ENCODE peak calls at places on chromosomes 13 and 19, in seven cellular contexts. U is hepatocyte, Y is tibial artery, I is transverse colon, G is body of pancreas, V is fibroblast of lung, P is testis. R is an unnamed sample.

GRCh38 chr19:21314676-21315075 is 14.5 kb downstream of the ZNF708 start:
- DNase-seq in U (peak), Y (no peak), I (no peak), G (no peak), V (peak), P (no peak), R (peak)

GRCh38 chr13:39100996-39101751 is 62.9 kb downstream of the NHLRC3 start:
- DNase-seq in U (no peak), Y (no peak), I (no peak), G (no peak), V (no peak), P (no peak), R (no peak)

GRCh38 chr19:44574201-44574950 is 39.0 kb upstream of the IGSF23 start:
- DNase-seq in U (no peak), Y (no peak), I (no peak), G (no peak), V (no peak), P (no peak), R (no peak)

GRCh38 chr13:84553252-84553651 is 671.0 kb upstream of the SLITRK1 start:
- DNase-seq in U (no peak), Y (no peak), I (no peak), G (peak), V (no peak), P (peak), R (no peak)

GRCh38 chr13:111328111-111328802 is 7.8 kb downstream of the TEX29 start:
- DNase-seq in U (no peak), Y (no peak), I (no peak), G (no peak), V (no peak), P (no peak), R (no peak)

GRCh38 chr19:2333807-2334211 is 5.3 kb downstream of the SPPL2B start:
- DNase-seq in U (no peak), Y (no peak), I (no peak), G (no peak), V (no peak), P (no peak), R (no peak)

GRCh38 chr19:13195678-13196077 is 45.5 kb downstream of the IER2 start:
- DNase-seq in U (peak), Y (no peak), I (peak), G (peak), V (no peak), P (no peak), R (no peak)

GRCh38 chr19:10112895-10113591 is 1.6 kb downstream of the P2RY11 start:
- DNase-seq in U (peak), Y (no peak), I (peak), G (peak), V (peak), P (peak), R (no peak)

GRCh38 chr13:45107539-45107938 is 12.8 kb upstream of the GTF2F2 start:
- DNase-seq in U (no peak), Y (no peak), I (no peak), G (no peak), V (no peak), P (no peak), R (no peak)

GRCh38 chr13:20940083-20940482 is 37.5 kb upstream of the XPO4 start:
- DNase-seq in U (peak), Y (no peak), I (no peak), G (no peak), V (peak), P (no peak), R (peak)

GRCh38 chr19:7130043-7130442 is 60.5 kb downstream of the ZNF557 start:
- DNase-seq in U (no peak), Y (no peak), I (no peak), G (no peak), V (no peak), P (no peak), R (no peak)

GRCh38 chr13:77952737-77953136 is 34.1 kb upstream of the EDNRB start:
- DNase-seq in U (no peak), Y (no peak), I (no peak), G (no peak), V (no peak), P (no peak), R (no peak)

GRCh38 chr19:10797541-10798256 is 38.3 kb downstream of the TMED1 start:
- DNase-seq in U (no peak), Y (no peak), I (no peak), G (no peak), V (no peak), P (no peak), R (no peak)

GRCh38 chr13:107203146-107203847 is 635.4 kb upstream of the ARGLU1 start:
- DNase-seq in U (peak), Y (no peak), I (no peak), G (no peak), V (peak), P (peak), R (no peak)

GRCh38 chr13:110206170-110206569 is 100.8 kb downstream of the COL4A1 start:
- DNase-seq in U (peak), Y (no peak), I (peak), G (no peak), V (no peak), P (no peak), R (no peak)

GRCh38 chr19:46466536-46467199 is 4.7 kb downstream of the PNMA8A start:
- DNase-seq in U (no peak), Y (peak), I (peak), G (no peak), V (peak), P (no peak), R (peak)

GRCh38 chr19:48874309-48875135 is 2.3 kb downstream of the PPP1R15A start:
- DNase-seq in U (no peak), Y (no peak), I (peak), G (peak), V (peak), P (no peak), R (peak)

GRCh38 chr13:95684463-95684862 is 7.5 kb downstream of the DNAJC3 start:
- DNase-seq in U (no peak), Y (no peak), I (no peak), G (no peak), V (no peak), P (no peak), R (no peak)

GRCh38 chr13:29543230-29544215 is 52.0 kb downstream of the SLC7A1 start:
- DNase-seq in U (peak), Y (no peak), I (no peak), G (no peak), V (peak), P (no peak), R (peak)

GRCh38 chr13:44249439-44249838 is 124.2 kb upstream of the SERP2 start:
- DNase-seq in U (peak), Y (peak), I (peak), G (peak), V (peak), P (peak), R (peak)

GRCh38 chr19:3409346-3410064 is 43.1 kb downstream of the NFIC start:
- DNase-seq in U (peak), Y (no peak), I (peak), G (peak), V (no peak), P (peak), R (no peak)
- H3K4me3 ChIP-seq in U (no peak), Y (no peak), I (no peak), G (no peak), V (no peak), P (no peak), R (no peak)

GRCh38 chr19:36113895-36114762 is 546 bp downstream of the POLR2I start:
- DNase-seq in U (peak), Y (peak), I (peak), G (peak), V (peak), P (peak), R (peak)
- TF ChIP-seq CTCF in U (peak), Y (no peak), I (no peak), G (peak), V (no peak), P (no peak), R (peak)

GRCh38 chr13:21964686-21965085 is 293.8 kb downstream of the FGF9 start:
- DNase-seq in U (no peak), Y (no peak), I (no peak), G (no peak), V (no peak), P (no peak), R (no peak)
- H3K4me3 ChIP-seq in U (no peak), Y (no peak), I (no peak), G (no peak), V (no peak), P (no peak), R (no peak)

DNA sequence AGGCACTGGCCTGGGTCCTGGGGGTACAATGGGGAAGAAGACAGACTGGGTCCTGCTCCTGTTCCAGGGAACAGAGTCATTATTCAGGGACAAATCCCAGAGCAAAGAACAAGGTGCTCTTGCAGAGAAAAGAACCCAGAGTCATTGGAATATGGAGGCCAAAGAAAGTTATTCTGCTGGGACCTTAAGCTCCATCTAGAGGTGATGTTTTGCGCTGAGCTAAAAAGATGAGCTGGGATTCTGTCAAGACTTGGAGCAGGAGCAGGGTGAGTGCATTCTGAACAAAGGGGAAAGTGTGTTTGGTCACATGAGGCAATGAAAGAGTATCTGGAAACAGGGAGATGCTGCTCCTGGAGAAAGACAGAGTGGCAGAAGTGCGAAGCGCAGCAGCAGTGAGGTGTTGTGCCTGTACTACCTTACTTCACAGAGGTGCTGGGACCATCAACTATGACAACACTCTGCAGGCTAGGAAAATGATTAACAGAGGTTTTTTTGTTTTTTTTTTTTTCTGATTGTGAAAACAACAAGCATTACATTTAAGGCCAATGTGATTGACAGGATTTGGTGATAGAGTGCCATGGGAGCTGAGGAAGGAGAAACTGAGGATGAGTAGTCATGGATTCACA is 95.3 kb upstream of the TNFSF11 start:
- DNase-seq in U (peak), Y (no peak), I (no peak), G (no peak), V (no peak), P (no peak), R (peak)
- TF ChIP-seq CTCF in U (peak), Y (no peak), I (peak), G (no peak), V (peak), P (no peak), R (peak)

GRCh38 chr13:100196380-100196779 is 107.5 kb downstream of the PCCA start:
- DNase-seq in U (no peak), Y (no peak), I (no peak), G (no peak), V (no peak), P (no peak), R (no peak)

GRCh38 chr13:100195568-100195967 is 106.7 kb downstream of the PCCA start:
- DNase-seq in U (no peak), Y (no peak), I (no peak), G (no peak), V (no peak), P (no peak), R (no peak)

GRCh38 chr13:100197116-100197515 is 108.2 kb downstream of the PCCA start:
- DNase-seq in U (no peak), Y (no peak), I (no peak), G (no peak), V (no peak), P (no peak), R (no peak)

DNA sequence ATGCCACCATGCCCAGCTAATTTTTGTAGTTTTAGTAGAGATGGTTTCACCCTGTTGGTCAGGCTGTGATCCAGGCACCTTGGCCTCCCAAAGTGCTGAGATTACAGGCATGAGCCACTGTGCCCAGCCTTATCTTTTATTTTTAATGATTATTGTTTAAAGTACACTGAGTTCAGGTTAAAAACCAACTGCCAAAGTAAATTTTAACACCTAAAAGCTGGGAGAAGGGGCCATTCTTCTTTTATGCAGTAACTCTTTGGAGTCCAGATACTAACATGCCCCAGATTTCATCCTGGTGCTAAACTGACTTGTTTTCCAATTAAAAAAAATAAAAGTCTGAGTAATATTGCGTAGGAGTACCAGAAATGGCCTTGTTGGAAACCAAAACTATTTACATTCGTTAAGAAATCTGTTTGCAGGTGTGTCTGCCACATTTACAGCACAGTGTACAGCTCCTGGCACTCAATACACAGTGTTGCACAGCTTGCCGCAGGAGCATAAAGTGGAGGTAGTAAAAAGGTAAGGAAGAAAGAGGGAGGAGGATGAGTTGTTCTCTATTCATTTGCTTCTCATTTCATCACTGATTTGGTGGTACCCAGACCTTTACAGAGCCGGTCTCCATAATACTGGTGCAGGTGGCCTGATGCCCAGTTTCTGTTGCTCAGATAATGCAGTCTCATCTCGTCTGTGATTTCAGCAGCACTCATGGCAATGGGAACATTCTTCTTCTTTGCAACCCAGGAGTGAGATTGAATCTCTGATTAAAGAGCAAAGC is 108.9 kb downstream of the PCCA start:
- DNase-seq in U (no peak), Y (no peak), I (peak), G (peak), V (peak), P (no peak), R (peak)
- H3K4me3 ChIP-seq in U (no peak), Y (no peak), I (no peak), G (no peak), V (no peak), P (no peak), R (no peak)

R was measured in fibroblast of villous mesenchyme.